ENCODE peak calls at places on chromosomes 6 and 20, in eight cellular contexts. M is A549, B is cardiac fibroblast, C is choroid plexus epithelial cell, O is fibroblast of villous mesenchyme, Y is heart left ventricle, S is gastrocnemius medialis, U is GM20000. K is an unnamed sample.

GRCh38 chr6:134199848-134200606 is 117.9 kb downstream of the SGK1 start:
- DNase-seq in O (no peak), C (no peak), Y (no peak), M (no peak), B (no peak), S (no peak), U (peak), K (no peak)

GRCh38 chr20:43744121-43744520 is 17.3 kb upstream of the GTSF1L start:
- DNase-seq in Y (no peak), O (no peak), B (peak), M (no peak), C (no peak), U (no peak), S (no peak), K (no peak)

GRCh38 chr20:48931527-48932374 is 10.2 kb downstream of the ARFGEF2 start:
- DNase-seq in S (no peak), O (no peak), M (no peak), C (no peak), U (no peak), Y (no peak), B (no peak), K (no peak)

GRCh38 chr20:46333136-46333991 is 25.1 kb upstream of the CDH22 start:
- DNase-seq in B (no peak), M (no peak), Y (no peak), S (peak), U (no peak), O (no peak), C (no peak), K (peak)

GRCh38 chr6:106976270-106976669 is 1.7 kb upstream of the CD24 start:
- DNase-seq in Y (no peak), C (no peak), U (no peak), M (no peak), S (no peak), O (no peak), B (no peak), K (no peak)

GRCh38 chr20:58870293-58871014 is 17.9 kb downstream of the GNAS start:
- DNase-seq in U (peak), B (peak), Y (peak), M (peak), C (peak), S (peak), O (peak), K (peak)

GRCh38 chr6:51618563-51618962 is 468.9 kb downstream of the PKHD1 start:
- DNase-seq in O (no peak), Y (no peak), B (no peak), U (no peak), S (no peak), M (no peak), C (no peak), K (no peak)

GRCh38 chr6:4776493-4776966 is 326 bp downstream of the CDYL start:
- DNase-seq in O (no peak), C (no peak), S (no peak), U (peak), B (no peak), Y (peak), M (no peak), K (no peak)

GRCh38 chr6:99590728-99591672 is 15.6 kb upstream of the PRDM13 start:
- DNase-seq in C (no peak), M (no peak), B (no peak), U (no peak), Y (no peak), O (no peak), S (no peak), K (no peak)

GRCh38 chr6:110799181-110799580 is 16.1 kb downstream of the CDK19 start:
- DNase-seq in U (no peak), B (no peak), S (no peak), Y (no peak), M (no peak), C (no peak), O (no peak), K (no peak)

GRCh38 chr6:56851541-56852248 is 103.2 kb upstream of the BEND6 start:
- DNase-seq in U (peak), M (peak), Y (no peak), C (peak), S (peak), B (peak), O (peak), K (no peak)

GRCh38 chr20:3864518-3864917 is 17.9 kb downstream of the MAVS start:
- DNase-seq in U (no peak), C (no peak), S (no peak), M (no peak), B (no peak), Y (no peak), O (no peak), K (no peak)

GRCh38 chr6:144758602-144759001 is 473.5 kb downstream of the UTRN start:
- DNase-seq in U (no peak), Y (no peak), O (peak), B (peak), M (no peak), S (no peak), C (peak), K (no peak)

GRCh38 chr6:153001767-153002612 is 519 bp downstream of the MTRF1L start:
- DNase-seq in U (peak), S (no peak), O (peak), M (no peak), Y (no peak), C (peak), B (peak), K (no peak)

GRCh38 chr6:5214570-5215052 is 46.1 kb downstream of the LYRM4 start:
- DNase-seq in S (no peak), M (no peak), Y (no peak), O (peak), C (peak), B (peak), U (no peak), K (peak)

GRCh38 chr6:159233365-159234101 is 64.3 kb downstream of the FNDC1 start:
- DNase-seq in U (no peak), B (no peak), Y (no peak), S (no peak), M (no peak), O (no peak), C (no peak), K (no peak)
- TF ChIP-seq CTCF in U (no peak), B (no peak), Y (no peak), S (no peak), M (no peak), O (no peak), C (no peak), K (no peak)

GRCh38 chr6:34574647-34575293 is 18.6 kb upstream of the SPDEF start:
- DNase-seq in M (no peak), Y (peak), S (no peak), U (no peak), O (no peak), C (no peak), B (no peak), K (no peak)

GRCh38 chr6:34573567-34574183 is 17.5 kb upstream of the SPDEF start:
- DNase-seq in B (no peak), C (no peak), S (no peak), U (no peak), M (no peak), Y (peak), O (no peak), K (peak)

GRCh38 chr6:34572585-34572984 is 16.5 kb upstream of the SPDEF start:
- DNase-seq in B (no peak), O (no peak), C (no peak), S (no peak), Y (peak), U (no peak), M (no peak), K (no peak)

GRCh38 chr6:34576286-34576955 is 20.3 kb upstream of the SPDEF start:
- DNase-seq in O (peak), S (no peak), Y (no peak), C (peak), B (no peak), M (no peak), U (no peak), K (peak)

DNA sequence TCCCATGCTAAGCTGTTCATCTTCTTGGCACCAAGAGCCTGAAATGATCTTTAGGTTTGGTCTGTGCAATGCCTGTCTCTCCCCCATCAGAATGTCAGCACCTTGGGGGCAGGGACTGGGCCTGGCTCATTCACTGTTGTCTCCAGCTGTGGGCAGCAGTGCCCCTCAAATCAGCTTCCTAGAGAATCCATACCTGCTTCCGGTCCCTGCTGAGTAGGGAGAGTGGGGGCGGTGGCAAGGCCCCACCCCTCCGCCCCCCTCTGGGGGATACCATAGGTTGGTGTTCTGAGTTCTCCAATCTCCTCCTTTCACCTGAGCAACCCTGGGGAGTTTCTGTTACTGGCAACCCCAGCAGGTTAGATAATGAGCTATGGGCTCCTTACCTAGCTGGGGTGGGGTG is 19.2 kb upstream of the SPDEF start:
- DNase-seq in M (no peak), S (no peak), U (no peak), C (no peak), O (no peak), B (no peak), Y (no peak), K (no peak)
- TF ChIP-seq CTCF in M (no peak), S (no peak), U (no peak), C (no peak), O (no peak), B (no peak), Y (no peak), K (no peak)

GRCh38 chr6:39341352-39341751 is 18.9 kb upstream of the KCNK16 start:
- DNase-seq in C (no peak), M (no peak), Y (no peak), O (no peak), B (no peak), U (no peak), S (no peak), K (no peak)
- TF ChIP-seq CTCF in C (no peak), M (no peak), Y (no peak), O (no peak), B (no peak), U (no peak), S (no peak), K (no peak)

GRCh38 chr6:120826253-120826652 is 508.0 kb downstream of the TBC1D32 start:
- DNase-seq in S (no peak), B (peak), M (peak), O (no peak), Y (no peak), U (peak), C (peak), K (no peak)
- TF ChIP-seq CTCF in S (no peak), B (peak), M (peak), O (peak), Y (no peak), U (no peak), C (peak), K (no peak)

DNA sequence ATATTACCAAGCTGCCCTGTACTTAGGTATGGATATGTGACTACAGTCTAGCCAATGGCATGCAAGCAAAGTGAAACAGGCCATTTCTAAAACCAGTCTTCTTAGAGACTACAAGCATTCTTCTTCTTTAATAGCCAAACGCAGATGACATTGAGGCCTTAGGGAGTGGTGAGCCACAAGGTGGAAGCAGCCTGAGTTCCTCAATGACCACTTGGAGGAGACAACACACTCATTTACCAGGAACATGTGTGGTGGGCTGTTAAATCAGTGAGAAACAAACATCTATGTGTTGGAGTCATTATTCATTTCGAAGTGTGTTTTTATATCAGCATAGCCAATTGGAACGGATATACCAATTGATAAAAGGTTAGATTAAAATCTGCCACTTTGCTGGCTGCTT is 122.0 kb downstream of the GFRAL start:
- DNase-seq in Y (no peak), S (no peak), C (peak), U (no peak), M (no peak), B (no peak), O (peak), K (no peak)
- TF ChIP-seq CTCF in Y (no peak), S (no peak), C (peak), U (no peak), M (no peak), B (no peak), O (peak), K (no peak)

GRCh38 chr6:160691617-160692016 is 10.4 kb upstream of the PLG start:
- DNase-seq in U (no peak), O (no peak), S (no peak), C (no peak), Y (no peak), B (no peak), M (no peak), K (no peak)

GRCh38 chr6:160690458-160690857 is 11.6 kb upstream of the PLG start:
- DNase-seq in C (no peak), M (no peak), Y (no peak), B (no peak), S (no peak), O (no peak), U (no peak), K (no peak)

GRCh38 chr6:160697826-160698225 is 4.2 kb upstream of the PLG start:
- DNase-seq in O (no peak), Y (no peak), U (no peak), S (no peak), C (no peak), M (no peak), B (no peak), K (no peak)

GRCh38 chr6:160692369-160692959 is 9.6 kb upstream of the PLG start:
- DNase-seq in U (no peak), C (no peak), M (no peak), O (no peak), B (no peak), Y (no peak), S (no peak), K (no peak)
- TF ChIP-seq CTCF in U (no peak), C (no peak), M (no peak), O (no peak), B (no peak), Y (no peak), S (no peak), K (no peak)

DNA sequence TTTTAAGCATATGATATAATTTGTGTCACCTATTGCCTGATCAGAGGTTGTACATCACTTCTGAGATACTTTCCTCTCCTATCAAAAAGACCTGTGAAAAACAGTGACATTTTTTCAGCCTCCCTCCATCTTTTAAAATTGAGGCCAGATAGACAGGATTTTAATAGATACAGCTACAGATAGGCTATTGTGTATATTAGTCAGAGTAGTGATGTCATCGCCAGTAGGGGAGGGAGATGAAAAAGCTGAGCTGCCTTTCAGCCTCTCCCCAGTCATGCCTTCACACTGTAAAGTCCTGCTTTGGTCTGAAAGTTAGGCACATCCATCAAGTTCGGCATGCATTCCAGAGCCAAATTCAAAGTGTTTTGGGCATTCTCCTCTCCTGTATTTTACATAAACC is 7.9 kb upstream of the PABPC1L start:
- DNase-seq in M (no peak), S (no peak), B (peak), U (no peak), C (peak), O (no peak), Y (no peak), K (no peak)
- TF ChIP-seq CTCF in M (no peak), S (no peak), B (no peak), U (no peak), C (no peak), O (no peak), Y (no peak), K (no peak)

GRCh38 chr6:12037803-12038202 is 25.7 kb downstream of the HIVEP1 start:
- DNase-seq in M (no peak), Y (no peak), C (no peak), S (no peak), B (no peak), U (no peak), O (no peak), K (no peak)

GRCh38 chr6:12034349-12034748 is 22.2 kb downstream of the HIVEP1 start:
- DNase-seq in U (no peak), Y (no peak), O (no peak), B (no peak), M (no peak), S (no peak), C (no peak), K (no peak)

GRCh38 chr6:12036766-12037165 is 24.7 kb downstream of the HIVEP1 start:
- DNase-seq in S (no peak), O (no peak), Y (no peak), M (no peak), C (no peak), B (no peak), U (no peak), K (no peak)

GRCh38 chr6:12034831-12035230 is 22.7 kb downstream of the HIVEP1 start:
- DNase-seq in M (no peak), B (no peak), U (no peak), Y (no peak), O (no peak), C (peak), S (no peak), K (no peak)

DNA sequence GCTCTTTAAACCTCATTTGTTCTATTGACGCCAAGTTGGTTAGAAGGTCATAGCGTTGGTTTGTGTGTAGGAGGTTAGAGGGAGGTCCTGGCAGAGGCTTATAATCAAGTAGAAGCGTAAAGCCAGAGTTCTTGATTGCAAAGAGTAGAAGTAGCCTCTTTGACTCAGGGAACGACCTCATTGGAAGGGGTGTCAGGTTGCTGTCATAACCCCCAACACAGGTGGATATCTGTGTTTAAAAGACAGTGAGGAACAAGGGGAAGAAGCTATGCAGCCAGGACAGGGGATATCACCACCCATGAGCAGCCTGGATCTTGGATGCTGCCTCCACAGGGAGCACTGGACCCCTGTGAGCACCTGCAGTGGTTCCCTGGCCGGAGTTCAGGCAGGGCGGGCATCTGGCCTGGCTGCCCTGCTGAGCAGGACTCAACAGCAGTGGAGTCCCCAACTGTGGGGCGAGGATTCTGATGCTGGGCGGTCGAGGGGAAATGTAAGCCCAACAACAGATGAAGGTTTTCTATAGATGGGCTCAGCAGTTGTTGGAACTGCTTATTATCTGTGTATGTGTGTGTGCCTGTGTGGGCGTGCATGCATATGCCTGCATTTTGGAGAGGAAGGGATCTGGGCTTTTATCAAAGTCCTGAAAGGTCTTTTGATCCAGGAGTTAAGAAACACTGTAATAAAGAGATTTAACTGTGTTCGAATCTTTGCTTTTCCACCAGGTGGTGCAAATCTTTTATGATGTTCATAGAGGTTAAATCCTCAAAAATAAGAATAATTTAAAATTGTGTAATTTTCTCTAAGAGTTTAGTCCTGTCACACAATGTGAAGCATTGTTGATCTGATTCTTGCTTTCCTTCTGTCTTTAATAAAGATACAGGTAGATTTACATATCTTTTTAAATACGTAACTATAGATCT is 27.7 kb downstream of the HIVEP1 start:
- DNase-seq in C (peak), U (no peak), M (no peak), O (no peak), S (no peak), B (no peak), Y (no peak), K (no peak)
- TF ChIP-seq CTCF in C (peak), U (no peak), M (no peak), O (no peak), S (no peak), B (no peak), Y (no peak), K (no peak)

GRCh38 chr20:51382986-51383821 is 159.3 kb downstream of the NFATC2 start:
- DNase-seq in S (no peak), O (no peak), M (no peak), B (no peak), U (no peak), Y (no peak), C (no peak), K (no peak)

GRCh38 chr20:51385941-51386530 is 156.5 kb downstream of the NFATC2 start:
- DNase-seq in O (peak), C (peak), S (no peak), Y (no peak), B (peak), U (peak), M (peak), K (no peak)

GRCh38 chr20:51382111-51382985 is 160.2 kb downstream of the NFATC2 start:
- DNase-seq in Y (no peak), M (no peak), S (no peak), B (no peak), O (no peak), U (no peak), C (no peak), K (no peak)

GRCh38 chr20:51384854-51385253 is 157.7 kb downstream of the NFATC2 start:
- DNase-seq in O (no peak), U (no peak), Y (no peak), M (no peak), B (no peak), S (no peak), C (no peak), K (no peak)

GRCh38 chr20:51383891-51384510 is 158.5 kb downstream of the NFATC2 start:
- DNase-seq in S (no peak), C (no peak), U (no peak), O (no peak), Y (no peak), B (no peak), M (no peak), K (no peak)
- TF ChIP-seq CTCF in S (no peak), C (no peak), U (no peak), O (no peak), Y (no peak), B (no peak), M (no peak), K (no peak)